ENCODE peak calls at places on chromosomes 13 and 19, in eight cellular contexts. V is CD8-positive, alpha-beta T cell; F is B cell; O is MM.1S; J is GM06990; L is heart left ventricle; Z is type B pancreatic cell; G is Calu3. P is an unnamed sample.

GRCh38 chr19:7869453-7869909 is 4.7 kb downstream of the PRR36 start:
- DNase-seq in V (peak), F (peak), O (peak), J (peak), L (peak), Z (no peak), G (peak), P (peak)

GRCh38 chr19:39160523-39160861 is 34.9 kb downstream of the PAK4 start:
- DNase-seq in V (no peak), F (no peak), O (no peak), J (no peak), L (no peak), Z (no peak), G (no peak), P (no peak)

GRCh38 chr19:318509-318774 is 26.2 kb downstream of the MIER2 start:
- DNase-seq in V (no peak), F (no peak), O (no peak), J (no peak), L (no peak), Z (no peak), G (no peak), P (no peak)

GRCh38 chr13:70967564-70967963 is 859.3 kb upstream of the KLHL1 start:
- DNase-seq in V (no peak), F (no peak), O (no peak), J (no peak), L (no peak), Z (no peak), G (no peak), P (no peak)

GRCh38 chr19:42207767-42208259 is 9.7 kb downstream of the DEDD2 start:
- DNase-seq in V (no peak), F (no peak), O (no peak), J (no peak), L (no peak), Z (no peak), G (peak), P (no peak)

GRCh38 chr19:10639836-10640235 is 14.3 kb upstream of the ILF3 start:
- DNase-seq in V (no peak), F (no peak), O (no peak), J (peak), L (no peak), Z (no peak), G (no peak), P (no peak)

GRCh38 chr13:44148159-44148929 is 225.3 kb upstream of the SERP2 start:
- DNase-seq in V (no peak), F (no peak), O (no peak), J (no peak), L (no peak), Z (no peak), G (no peak), P (no peak)

GRCh38 chr19:347946-348861 is 3.6 kb upstream of the MIER2 start:
- DNase-seq in V (no peak), F (no peak), O (no peak), J (no peak), L (no peak), Z (no peak), G (peak), P (no peak)

GRCh38 chr19:49455729-49456128 is 2.7 kb downstream of the ALDH16A1 start:
- DNase-seq in V (no peak), F (no peak), O (no peak), J (no peak), L (no peak), Z (no peak), G (no peak), P (no peak)

GRCh38 chr19:54137913-54138776 is 583 bp downstream of the CNOT3 start:
- DNase-seq in V (no peak), F (peak), O (peak), J (peak), L (no peak), Z (no peak), G (peak), P (peak)

GRCh38 chr19:18306903-18307681 is 15.8 kb downstream of the LSM4 start:
- DNase-seq in V (no peak), F (peak), O (no peak), J (no peak), L (no peak), Z (no peak), G (no peak), P (no peak)

GRCh38 chr19:44782729-44783128 is 5.0 kb downstream of the CBLC start:
- DNase-seq in V (no peak), F (no peak), O (no peak), J (no peak), L (no peak), Z (no peak), G (no peak), P (no peak)

GRCh38 chr13:91347996-91348905 is 764 bp downstream of the MIR17HG start:
- DNase-seq in V (peak), F (peak), O (peak), J (no peak), L (peak), Z (peak), G (no peak), P (peak)

GRCh38 chr19:33490041-33490451 is 31.5 kb downstream of the PEPD start:
- DNase-seq in V (no peak), F (no peak), O (no peak), J (no peak), L (no peak), Z (no peak), G (no peak), P (no peak)

GRCh38 chr13:44667950-44668349 is 91.8 kb upstream of the TSC22D1 start:
- DNase-seq in V (no peak), F (no peak), O (no peak), J (peak), L (no peak), Z (no peak), G (no peak), P (no peak)

GRCh38 chr13:81487151-81487550 is 1146.2 kb upstream of the SPRY2 start:
- DNase-seq in V (no peak), F (no peak), O (peak), J (no peak), L (no peak), Z (no peak), G (peak), P (peak)

GRCh38 chr19:10981496-10981895 is 20.7 kb downstream of the SMARCA4 start:
- DNase-seq in V (no peak), F (no peak), O (no peak), J (no peak), L (no peak), Z (no peak), G (no peak), P (no peak)

GRCh38 chr13:46684287-46685001 is 112.5 kb downstream of the ESD start:
- DNase-seq in V (no peak), F (no peak), O (no peak), J (no peak), L (no peak), Z (no peak), G (no peak), P (no peak)

GRCh38 chr19:21585491-21585890 is 80.1 kb downstream of the ZNF429 start:
- DNase-seq in V (no peak), F (no peak), O (no peak), J (no peak), L (no peak), Z (no peak), G (no peak), P (no peak)

GRCh38 chr19:13974073-13974472 is 21.8 kb downstream of the DCAF15 start:
- DNase-seq in V (no peak), F (no peak), O (no peak), J (no peak), L (no peak), Z (no peak), G (no peak), P (no peak)

GRCh38 chr13:33230178-33230881 is 55.2 kb downstream of the STARD13 start:
- DNase-seq in V (no peak), F (no peak), O (no peak), J (no peak), L (no peak), Z (no peak), G (no peak), P (no peak)

GRCh38 chr13:98171806-98172569 is 5.1 kb downstream of the RNF113B start:
- DNase-seq in V (no peak), F (no peak), O (no peak), J (no peak), L (peak), Z (no peak), G (no peak), P (no peak)

GRCh38 chr13:79988573-79988972 is 352.4 kb downstream of the SPRY2 start:
- DNase-seq in V (no peak), F (no peak), O (no peak), J (no peak), L (no peak), Z (no peak), G (no peak), P (no peak)

GRCh38 chr19:19149402-19149801 is 11.1 kb upstream of the TMEM161A start:
- DNase-seq in V (no peak), F (no peak), O (no peak), J (no peak), L (no peak), Z (no peak), G (no peak), P (no peak)

GRCh38 chr13:24659239-24659638 is 21.0 kb upstream of the ATP12A start:
- DNase-seq in V (no peak), F (no peak), O (no peak), J (no peak), L (no peak), Z (no peak), G (no peak), P (no peak)

GRCh38 chr13:111853766-111854165 is 213.2 kb upstream of the SOX1 start:
- DNase-seq in V (no peak), F (no peak), O (no peak), J (no peak), L (no peak), Z (peak), G (no peak), P (no peak)

GRCh38 chr13:75432045-75432444 is 49.9 kb downstream of the TBC1D4 start:
- DNase-seq in V (no peak), F (no peak), O (no peak), J (no peak), L (no peak), Z (no peak), G (no peak), P (no peak)
- TF ChIP-seq CTCF in V (no peak), F (no peak), O (no peak), J (peak), L (no peak), Z (no peak), G (no peak), P (no peak)

GRCh38 chr13:30884543-30884942 is 21.5 kb upstream of the MEDAG start:
- DNase-seq in V (no peak), F (no peak), O (no peak), J (no peak), L (no peak), Z (no peak), G (no peak), P (no peak)
- TF ChIP-seq CTCF in V (no peak), F (no peak), O (no peak), J (no peak), L (no peak), Z (no peak), G (no peak), P (no peak)

GRCh38 chr13:88005188-88005587 is 334.0 kb downstream of the SLITRK5 start:
- DNase-seq in V (no peak), F (no peak), O (no peak), J (no peak), L (no peak), Z (no peak), G (no peak), P (no peak)
- TF ChIP-seq CTCF in V (no peak), F (no peak), O (no peak), J (no peak), L (no peak), Z (no peak), G (no peak), P (no peak)

DNA sequence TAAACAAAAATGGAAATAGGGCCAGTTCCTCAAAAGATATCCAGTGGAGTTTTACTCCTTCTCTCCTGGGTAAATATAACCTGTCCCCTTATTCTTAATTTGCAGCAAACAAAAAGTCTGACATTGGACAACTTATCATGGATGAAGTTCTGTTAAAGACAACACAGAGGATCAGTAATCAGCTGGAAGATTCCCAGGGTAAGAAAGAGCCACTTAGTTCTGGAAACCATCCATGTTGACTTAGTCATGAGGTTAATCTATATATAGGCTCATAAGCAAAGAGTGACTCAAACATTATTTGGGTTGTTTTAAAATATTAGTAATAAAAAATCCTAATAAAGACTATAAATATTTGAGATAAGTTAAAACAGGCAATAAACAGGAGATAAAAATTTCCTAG is 40.5 kb upstream of the EBPL start:
- DNase-seq in V (no peak), F (no peak), O (no peak), J (no peak), L (no peak), Z (no peak), G (no peak), P (no peak)
- TF ChIP-seq CTCF in V (no peak), F (no peak), O (no peak), J (no peak), L (no peak), Z (no peak), G (no peak), P (no peak)

DNA sequence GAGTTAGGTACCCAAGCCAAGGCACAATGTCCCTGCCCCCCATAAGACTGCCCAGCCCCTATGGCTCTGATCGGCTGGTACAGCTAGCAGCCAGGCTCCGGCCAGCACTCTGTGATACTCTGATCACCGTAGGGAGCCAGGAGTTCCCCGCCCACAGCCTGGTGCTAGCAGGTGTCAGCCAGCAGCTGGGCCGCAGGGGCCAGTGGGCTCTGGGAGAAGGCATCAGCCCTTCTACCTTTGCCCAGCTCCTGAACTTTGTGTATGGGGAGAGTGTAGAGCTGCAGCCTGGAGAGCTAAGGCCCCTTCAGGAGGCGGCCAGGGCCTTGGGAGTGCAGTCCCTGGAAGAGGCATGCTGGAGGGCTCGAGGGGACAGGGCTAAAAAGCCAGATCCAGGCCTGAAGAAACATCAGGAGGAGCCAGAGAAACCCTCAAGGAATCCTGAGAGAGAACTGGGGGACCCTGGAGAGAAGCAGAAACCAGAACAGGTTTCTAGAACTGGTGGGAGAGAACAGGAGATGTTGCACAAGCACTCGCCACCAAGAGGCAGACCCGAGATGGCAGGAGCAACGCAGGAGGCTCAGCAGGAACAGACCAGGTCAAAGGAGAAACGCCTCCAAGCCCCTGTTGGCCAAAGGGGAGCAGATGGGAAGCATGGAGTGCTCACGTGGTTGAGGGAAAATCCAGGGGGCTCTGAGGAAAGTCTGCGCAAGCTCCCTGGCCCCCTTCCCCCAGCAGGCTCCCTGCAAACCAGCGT is 3.0 kb upstream of the KMT2B start:
- DNase-seq in V (no peak), F (no peak), O (no peak), J (no peak), L (no peak), Z (no peak), G (no peak), P (no peak)
- TF ChIP-seq CTCF in V (no peak), F (no peak), O (no peak), J (peak), L (no peak), Z (peak), G (no peak), P (no peak)

P was measured in colonic mucosa.